ENCODE peak calls at places on chromosomes 13 and 19, in four cellular contexts. W, E, K and X are unnamed samples.

GRCh38 chr13:19888799-19889198 is 25.4 kb upstream of the ZMYM5 start:
- DNase-seq in K (no peak), E (peak), W (no peak), X (no peak)

GRCh38 chr19:15331419-15332310 is 674 bp downstream of the BRD4 start:
- DNase-seq in E (no peak), W (no peak), K (peak), X (no peak)

GRCh38 chr19:32330149-32330548 is 15.3 kb upstream of the ZNF507 start:
- DNase-seq in E (no peak), K (no peak), W (no peak), X (no peak)

GRCh38 chr13:94061316-94061715 is 418.2 kb downstream of the DCT start:
- DNase-seq in K (no peak), E (peak), W (no peak), X (no peak)

GRCh38 chr19:58021541-58022282 is 12.1 kb upstream of the ZSCAN1 start:
- DNase-seq in W (no peak), K (peak), E (peak), X (no peak)

GRCh38 chr19:1486720-1487575 is 3.2 kb downstream of the PCSK4 start:
- DNase-seq in K (no peak), E (no peak), W (no peak), X (no peak)

GRCh38 chr13:105346141-105346766 is 1189.2 kb downstream of the EFNB2 start:
- DNase-seq in W (no peak), K (no peak), E (peak), X (no peak)

GRCh38 chr13:76792680-76793334 is 93.4 kb downstream of the KCTD12 start:
- DNase-seq in K (no peak), W (no peak), E (peak), X (no peak)

GRCh38 chr19:27762933-27763332 is 1450.0 kb downstream of the UQCRFS1 start:
- DNase-seq in W (no peak), E (no peak), K (no peak), X (no peak)

GRCh38 chr13:50170447-50171037 is 155.3 kb downstream of the KCNRG start:
- DNase-seq in K (no peak), E (peak), W (no peak), X (no peak)

GRCh38 chr13:67967031-67967430 is 736.9 kb upstream of the PCDH9 start:
- DNase-seq in W (no peak), E (no peak), K (no peak), X (no peak)

GRCh38 chr19:658916-659839 is 3.8 kb downstream of the RNF126 start:
- DNase-seq in W (no peak), E (no peak), K (no peak), X (no peak)

GRCh38 chr13:21014666-21015170 is 46.7 kb downstream of the LATS2 start:
- DNase-seq in W (no peak), K (no peak), E (peak), X (no peak)

GRCh38 chr13:21116141-21116540 is 54.8 kb upstream of the LATS2 start:
- DNase-seq in W (no peak), K (no peak), E (no peak), X (no peak)

GRCh38 chr13:39016789-39017188 is 21.1 kb downstream of the PROSER1 start:
- DNase-seq in K (peak), W (no peak), E (peak), X (no peak)

GRCh38 chr19:23075031-23075733 is 41.6 kb upstream of the ZNF730 start:
- DNase-seq in E (peak), K (peak), W (peak), X (no peak)

GRCh38 chr19:3220576-3220975 is 3.9 kb upstream of the CELF5 start:
- DNase-seq in K (no peak), W (no peak), E (no peak), X (no peak)

DNA sequence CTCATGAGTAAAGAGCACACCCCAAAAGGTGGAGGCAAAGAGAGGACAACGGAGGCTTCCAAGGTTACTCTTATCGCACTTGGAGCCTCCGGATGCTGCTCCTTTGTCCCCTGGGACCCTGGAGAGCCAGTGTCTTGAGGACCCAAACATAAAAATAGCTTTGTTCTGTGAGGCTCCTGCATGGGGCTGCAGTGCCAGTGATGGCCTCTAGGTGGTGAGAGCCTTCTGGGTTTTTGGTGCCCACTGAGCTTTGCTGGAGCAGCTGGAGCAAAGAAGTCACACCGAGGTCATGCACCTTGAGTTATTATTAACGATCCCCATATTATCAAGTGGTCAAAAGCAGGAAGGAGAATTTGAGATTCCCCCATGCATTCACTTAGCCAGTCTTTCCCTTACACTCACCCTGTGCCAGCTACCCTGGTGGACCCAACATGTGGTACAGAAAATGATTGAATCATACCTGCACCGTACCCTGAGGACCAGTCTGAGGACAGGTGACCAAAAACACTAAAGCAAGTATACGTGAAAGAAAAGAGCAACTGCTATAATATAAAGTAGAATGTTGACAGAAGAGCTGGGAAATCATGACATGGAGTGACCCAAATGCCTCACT is 41.5 kb downstream of the ZNF682 start:
- DNase-seq in W (peak), K (no peak), E (no peak), X (no peak)
- TF ChIP-seq CHD1 in W (no peak), K (no peak), E (no peak), X (no peak)

GRCh38 chr13:25192489-25192888 is 20.4 kb upstream of the AMER2 start:
- DNase-seq in E (no peak), K (no peak), W (no peak), X (no peak)

GRCh38 chr13:25192052-25192451 is 20.0 kb upstream of the AMER2 start:
- DNase-seq in K (no peak), E (no peak), W (no peak), X (no peak)

GRCh38 chr13:25196971-25197370 is 24.9 kb upstream of the AMER2 start:
- DNase-seq in K (no peak), W (no peak), E (no peak), X (no peak)

GRCh38 chr13:25190256-25190655 is 18.2 kb upstream of the AMER2 start:
- DNase-seq in E (no peak), W (no peak), K (no peak), X (no peak)

GRCh38 chr13:25192936-25193335 is 20.8 kb upstream of the AMER2 start:
- DNase-seq in K (no peak), W (no peak), E (no peak), X (no peak)
- TF ChIP-seq CHD1 in K (no peak), W (no peak), E (no peak), X (no peak)

DNA sequence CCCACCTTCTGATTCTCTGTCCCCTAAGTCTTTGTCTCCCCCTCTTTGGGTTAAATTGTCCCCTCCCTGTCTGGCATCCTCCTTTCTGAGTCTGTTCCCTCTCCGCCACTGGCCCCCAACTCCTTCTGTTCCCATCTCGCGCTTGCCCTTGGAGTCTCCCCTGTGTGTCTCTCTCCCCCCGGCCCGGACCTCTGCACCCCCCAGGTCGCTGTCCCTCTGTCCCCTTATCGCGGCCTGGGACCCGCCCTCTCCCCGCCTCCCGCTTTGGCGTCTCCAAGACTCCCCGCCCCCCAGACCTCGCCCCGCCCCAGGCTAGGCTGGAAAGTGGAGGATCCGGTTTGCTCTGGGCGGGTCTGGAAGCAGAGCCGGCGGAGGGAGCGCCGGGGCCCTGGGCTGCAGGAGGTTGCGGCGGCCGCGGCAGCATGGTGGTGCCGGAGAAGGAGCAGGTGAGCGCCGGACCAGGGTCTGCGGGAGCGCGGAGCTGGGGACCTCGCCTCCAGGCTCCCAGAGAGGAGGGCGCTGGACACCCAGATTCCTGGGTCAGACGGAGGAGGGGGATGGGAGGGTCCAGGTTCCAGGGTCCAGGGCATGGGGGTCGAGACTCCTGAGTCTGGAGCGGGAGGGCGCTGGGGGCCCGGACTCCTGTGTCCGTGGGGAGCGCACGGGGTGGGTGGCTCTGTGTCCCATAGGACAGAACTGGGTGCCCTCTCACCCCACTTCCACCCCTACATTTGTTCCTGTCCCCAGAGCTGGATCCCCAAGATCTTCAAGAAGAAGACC is at the start of gene TRPM4:
- DNase-seq in W (peak), K (peak), E (peak), X (no peak)
- TF ChIP-seq CHD1 in W (no peak), K (no peak), E (no peak), X (no peak)

GRCh38 chr13:99930925-99931324 is 40.6 kb downstream of the ZIC5 start:
- DNase-seq in W (no peak), K (no peak), E (no peak), X (no peak)

GRCh38 chr13:99931462-99931861 is 40.1 kb downstream of the ZIC5 start:
- DNase-seq in W (no peak), K (no peak), E (no peak), X (no peak)

GRCh38 chr13:99929866-99930265 is 41.7 kb downstream of the ZIC5 start:
- DNase-seq in W (no peak), E (no peak), K (no peak), X (no peak)

GRCh38 chr13:99935772-99936171 is 35.8 kb downstream of the ZIC5 start:
- DNase-seq in K (no peak), E (no peak), W (no peak), X (no peak)

GRCh38 chr13:99932912-99933311 is 38.7 kb downstream of the ZIC5 start:
- DNase-seq in W (no peak), K (no peak), E (no peak), X (no peak)
- TF ChIP-seq CHD1 in W (no peak), K (no peak), E (no peak), X (no peak)

GRCh38 chr13:52924241-52925148 is 76.1 kb upstream of the PCDH8 start:
- DNase-seq in K (no peak), W (no peak), E (no peak), X (no peak)

GRCh38 chr13:52925221-52925620 is 76.8 kb upstream of the PCDH8 start:
- DNase-seq in W (no peak), E (no peak), K (no peak), X (no peak)

GRCh38 chr13:52922961-52923360 is 74.5 kb upstream of the PCDH8 start:
- DNase-seq in E (no peak), K (no peak), W (no peak), X (no peak)

GRCh38 chr13:52925775-52926285 is 77.4 kb upstream of the PCDH8 start:
- DNase-seq in K (no peak), W (no peak), E (no peak), X (no peak)

GRCh38 chr13:52921194-52921593 is 72.8 kb upstream of the PCDH8 start:
- DNase-seq in K (no peak), E (no peak), W (no peak), X (peak)
- TF ChIP-seq CHD1 in K (no peak), E (no peak), W (no peak), X (no peak)

DNA sequence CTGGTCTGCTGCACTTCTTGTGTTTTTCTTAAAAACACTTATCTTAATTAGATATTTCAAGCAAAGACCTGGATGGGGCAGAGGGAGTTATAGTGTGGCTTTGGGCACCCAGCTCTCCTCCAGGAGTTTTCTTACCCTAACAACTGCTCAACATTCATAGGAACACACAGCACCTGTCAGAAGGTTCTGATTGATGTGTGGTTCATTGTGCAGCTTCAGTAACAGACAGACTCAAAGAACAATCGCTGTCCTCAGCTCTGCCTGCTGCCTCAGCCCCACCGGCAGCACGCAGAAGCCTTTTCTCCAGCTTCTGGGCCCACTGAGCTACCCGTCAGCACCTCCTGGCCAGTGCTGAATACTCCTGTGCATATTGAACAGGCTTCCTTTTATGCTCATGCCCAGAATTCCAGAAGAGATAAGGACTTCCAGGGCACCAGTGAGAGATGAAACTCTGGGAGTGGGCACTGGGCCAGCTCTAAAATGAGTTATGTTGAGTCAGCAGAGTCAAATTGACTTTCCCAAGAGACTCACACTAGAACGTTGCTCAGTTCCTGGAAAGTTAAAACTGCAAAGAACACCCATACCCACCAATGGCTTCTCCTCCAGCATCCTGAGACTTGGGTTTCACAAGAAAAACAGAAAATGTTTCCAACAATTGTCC is 119.3 kb downstream of the COL4A1 start:
- DNase-seq in K (no peak), W (no peak), E (peak), X (no peak)
- TF ChIP-seq CHD1 in K (no peak), W (no peak), E (no peak), X (no peak)

DNA sequence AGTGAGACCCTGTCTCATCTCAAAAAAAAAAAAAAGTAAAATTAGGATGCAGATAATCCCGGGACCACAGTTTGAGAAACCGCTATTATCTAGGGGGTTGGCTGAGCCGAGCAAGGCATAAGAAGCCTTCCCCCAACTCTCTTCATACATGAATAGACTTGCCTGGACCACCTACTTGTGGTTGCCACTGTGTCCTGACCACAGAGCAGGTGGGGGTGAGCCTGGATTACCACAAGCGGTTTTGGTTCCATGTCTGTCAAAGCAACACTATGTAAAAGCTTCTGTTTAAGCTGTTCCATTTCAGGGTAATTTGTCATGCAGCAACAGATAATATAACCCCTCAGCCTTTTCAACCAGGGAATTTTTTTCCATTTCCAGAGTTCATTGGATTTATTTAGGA is 3.3 kb upstream of the NAPA start:
- DNase-seq in W (no peak), E (no peak), K (no peak), X (peak)
- TF ChIP-seq CHD1 in W (no peak), E (no peak), K (no peak), X (peak)